ENCODE peak calls at places on chromosomes 16 and 17, in four cellular contexts. U, F, R and W are unnamed samples.

GRCh38 chr17:28372203-28372944 is 880 bp downstream of the SARM1 start:
- DNase-seq in F (no peak), R (no peak), U (peak; percentile 33), W (no peak)

GRCh38 chr17:10292057-10292931 is 80.5 kb downstream of the MYH13 start:
- DNase-seq in U (no peak), F (peak; percentile 20), R (no peak), W (no peak)

GRCh38 chr16:29745126-29745852 is 501 bp downstream of the C16orf54 start:
- DNase-seq in U (no peak), F (no peak), R (no peak), W (no peak)

GRCh38 chr17:35523296-35523695 is 14.2 kb downstream of the SLFN12L start:
- DNase-seq in R (no peak), F (no peak), U (no peak), W (no peak)

GRCh38 chr16:50399411-50399810 is 30.6 kb upstream of the BRD7 start:
- DNase-seq in F (no peak), U (no peak), R (no peak), W (no peak)

GRCh38 chr16:75460441-75460840 is 4.0 kb downstream of the TMEM170A start:
- DNase-seq in R (no peak), F (no peak), U (no peak), W (no peak)

GRCh38 chr17:63151981-63152523 is 186.0 kb downstream of the TANC2 start:
- DNase-seq in U (no peak), F (no peak), R (no peak), W (no peak)

GRCh38 chr17:5049314-5049819 is 14.1 kb upstream of the SLC52A1 start:
- DNase-seq in R (no peak), F (peak; percentile 23), U (no peak), W (no peak)

GRCh38 chr16:85757341-85757822 is 6.5 kb upstream of the C16orf74 start:
- DNase-seq in R (no peak), U (no peak), F (peak; percentile 57), W (no peak)

GRCh38 chr16:73082608-73083007 is 34.7 kb upstream of the ZFHX3 start:
- DNase-seq in F (no peak), R (peak; percentile 37), U (no peak), W (no peak)

DNA sequence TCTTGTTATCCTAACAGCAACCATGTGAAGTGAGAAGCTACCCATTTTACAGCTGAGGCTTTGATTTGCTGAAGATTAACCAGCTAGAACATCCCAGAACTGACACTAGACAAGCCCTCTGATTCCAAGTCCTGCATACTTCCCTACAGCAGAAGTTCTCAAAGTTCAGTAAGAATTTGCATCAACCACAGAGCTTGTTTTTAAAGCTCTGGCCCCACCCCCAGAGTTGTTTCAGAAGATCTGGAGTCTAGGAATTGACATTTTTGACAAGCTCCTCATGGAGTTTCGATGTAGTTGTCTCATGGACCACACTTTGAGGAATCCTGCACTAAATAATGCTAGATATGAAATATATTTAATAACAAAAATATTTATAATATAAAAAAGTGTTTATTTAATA is 120.3 kb upstream of the ADAMTS18 start:
- DNase-seq in F (no peak), U (no peak), R (no peak), W (no peak)
- TF ChIP-seq ETV6 in F (no peak), U (no peak), R (no peak), W (no peak)

GRCh38 chr16:65737831-65738230 is 616.0 kb upstream of the CDH11 start:
- DNase-seq in R (no peak), U (no peak), F (no peak), W (no peak)
- TF ChIP-seq CTCF in R (no peak), U (no peak), F (no peak), W (no peak)

GRCh38 chr16:81617021-81617346 is 162.1 kb upstream of the PLCG2 start:
- DNase-seq in R (no peak), F (no peak), U (no peak), W (no peak)
- TF ChIP-seq SP1 in R (no peak), F (no peak), U (no peak), W (no peak)

GRCh38 chr17:50513501-50513900 is 5.3 kb downstream of the MYCBPAP start:
- DNase-seq in F (no peak), R (no peak), U (no peak), W (no peak)

GRCh38 chr17:50507871-50508572 is at the start of gene MYCBPAP:
- DNase-seq in R (no peak), F (peak; percentile 28), U (peak; percentile 87), W (no peak)

GRCh38 chr17:50514388-50514787 is 6.1 kb downstream of the MYCBPAP start:
- DNase-seq in U (no peak), F (no peak), R (no peak), W (no peak)

GRCh38 chr17:50508573-50509460 is 578 bp downstream of the MYCBPAP start:
- DNase-seq in R (no peak), U (no peak), F (no peak), W (no peak)

GRCh38 chr17:50511058-50511457 is 2.8 kb downstream of the MYCBPAP start:
- DNase-seq in R (no peak), F (peak; percentile 83), U (no peak), W (no peak)
- TF ChIP-seq ETV6 in R (no peak), F (no peak), U (no peak), W (no peak)

DNA sequence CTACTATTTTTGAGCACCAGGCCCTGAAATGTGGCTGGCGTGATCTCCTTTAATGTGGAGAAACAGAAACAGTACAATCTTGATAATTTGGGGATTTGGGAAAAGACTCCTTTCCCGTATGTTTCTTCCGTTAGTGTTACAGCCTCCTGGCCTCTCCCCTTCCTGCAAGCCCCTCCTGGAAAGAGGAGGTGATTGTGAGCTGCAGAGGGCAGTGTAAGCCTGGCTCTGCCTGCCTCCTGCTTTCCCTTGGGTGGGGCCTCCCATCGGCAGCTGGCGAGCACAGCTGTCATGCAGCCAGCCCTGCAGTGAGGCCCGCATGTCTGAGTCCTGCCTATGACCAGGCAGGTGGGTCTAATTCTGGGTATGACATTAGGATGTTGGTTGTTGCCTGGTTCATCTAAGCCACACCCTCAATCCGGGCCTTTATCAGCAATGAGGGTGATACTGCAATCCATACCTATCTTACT is 48.7 kb upstream of the WSB1 start:
- DNase-seq in R (peak; percentile 80), U (peak; percentile 81), F (peak; percentile 51), W (peak; percentile 90)
- TF ChIP-seq CTCF in R (peak; percentile 97), U (no peak), F (peak; percentile 74), W (peak; percentile 97)

GRCh38 chr17:81690066-81690465 is 6.3 kb downstream of the HGS start:
- DNase-seq in F (no peak), R (no peak), U (no peak), W (no peak)
- TF ChIP-seq SP1 in F (no peak), R (no peak), U (no peak), W (no peak)